ENCODE peak calls at places on chromosomes 5 and 9, in five cellular contexts. One of them, this sample, is unnamed.
A peak's percentile ranks its signal among the peaks of the same experiment; 100 is the strongest.

GRCh38 chr5:55551298-55551846 is 16.6 kb upstream of the PLPP1 start:
- DNase-seq in testis: no peak
- DNase-seq in erythroblast: no peak
- DNase-seq in IMR-90: no peak
- DNase-seq in suprapubic skin: no peak
- DNase-seq in this sample: no peak

GRCh38 chr9:81083821-81084512 is 605.4 kb downstream of the TLE1 start:
- DNase-seq in suprapubic skin: no peak
- DNase-seq in IMR-90: peak; percentile 80
- DNase-seq in testis: no peak
- DNase-seq in erythroblast: no peak
- DNase-seq in this sample: no peak

GRCh38 chr9:84817011-84817410 is 147.5 kb downstream of the NTRK2 start:
- DNase-seq in testis: no peak
- DNase-seq in suprapubic skin: no peak
- DNase-seq in IMR-90: no peak
- DNase-seq in erythroblast: no peak
- DNase-seq in this sample: no peak

GRCh38 chr9:20940447-20941176 is 90.8 kb downstream of the HACD4 start:
- DNase-seq in testis: no peak
- DNase-seq in erythroblast: no peak
- DNase-seq in IMR-90: peak; percentile 33
- DNase-seq in suprapubic skin: no peak
- DNase-seq in this sample: no peak

GRCh38 chr9:20355022-20355421 is 267.3 kb downstream of the MLLT3 start:
- DNase-seq in IMR-90: peak; percentile 92
- DNase-seq in testis: no peak
- DNase-seq in suprapubic skin: no peak
- DNase-seq in erythroblast: peak; percentile 71
- DNase-seq in this sample: no peak

GRCh38 chr5:122515709-122516431 is 203.8 kb downstream of the SNCAIP start:
- DNase-seq in erythroblast: peak; percentile 68
- DNase-seq in testis: peak; percentile 73
- DNase-seq in suprapubic skin: no peak
- DNase-seq in IMR-90: peak; percentile 81
- DNase-seq in this sample: peak; percentile 61

GRCh38 chr9:2260401-2261306 is 245.5 kb downstream of the SMARCA2 start:
- DNase-seq in erythroblast: no peak
- DNase-seq in suprapubic skin: no peak
- DNase-seq in testis: peak; percentile 48
- DNase-seq in IMR-90: peak; percentile 45
- DNase-seq in this sample: no peak

GRCh38 chr5:98365126-98365525 is 408.3 kb upstream of the RGMB start:
- DNase-seq in erythroblast: no peak
- DNase-seq in suprapubic skin: no peak
- DNase-seq in IMR-90: no peak
- DNase-seq in testis: no peak
- DNase-seq in this sample: no peak

GRCh38 chr9:34430843-34431437 is 27.4 kb downstream of the FAM219A start:
- DNase-seq in suprapubic skin: no peak
- DNase-seq in IMR-90: peak; percentile 85
- DNase-seq in erythroblast: peak; percentile 73
- DNase-seq in testis: peak; percentile 56
- DNase-seq in this sample: peak; percentile 81

GRCh38 chr5:171425596-171426244 is 6.3 kb downstream of the FGF18 start:
- DNase-seq in erythroblast: no peak
- DNase-seq in IMR-90: no peak
- DNase-seq in suprapubic skin: peak; percentile 22
- DNase-seq in testis: no peak
- DNase-seq in this sample: no peak

GRCh38 chr5:64229163-64229774 is 63.6 kb downstream of the RNF180 start:
- DNase-seq in testis: no peak
- DNase-seq in suprapubic skin: no peak
- DNase-seq in erythroblast: peak; percentile 14
- DNase-seq in IMR-90: peak; percentile 39
- DNase-seq in this sample: peak; percentile 35

GRCh38 chr5:158593925-158594324 is 505.8 kb downstream of the EBF1 start:
- DNase-seq in suprapubic skin: no peak
- DNase-seq in testis: no peak
- DNase-seq in IMR-90: no peak
- DNase-seq in erythroblast: no peak
- DNase-seq in this sample: no peak

GRCh38 chr5:124923131-124923530 is 176.7 kb upstream of the ZNF608 start:
- DNase-seq in testis: peak; percentile 46
- DNase-seq in suprapubic skin: no peak
- DNase-seq in IMR-90: peak; percentile 24
- DNase-seq in erythroblast: no peak
- DNase-seq in this sample: no peak

GRCh38 chr5:111075520-111075919 is 4.0 kb downstream of the TSLP start:
- DNase-seq in erythroblast: no peak
- DNase-seq in testis: no peak
- DNase-seq in IMR-90: peak; percentile 96
- DNase-seq in suprapubic skin: no peak
- DNase-seq in this sample: no peak

GRCh38 chr5:174542466-174542865 is 181.9 kb upstream of the MSX2 start:
- DNase-seq in erythroblast: no peak
- DNase-seq in testis: no peak
- DNase-seq in suprapubic skin: no peak
- DNase-seq in IMR-90: no peak
- DNase-seq in this sample: no peak

GRCh38 chr9:98251554-98251953 is 3.9 kb downstream of the TBC1D2 start:
- DNase-seq in suprapubic skin: no peak
- DNase-seq in erythroblast: no peak
- DNase-seq in testis: no peak
- DNase-seq in IMR-90: peak; percentile 77
- DNase-seq in this sample: no peak

GRCh38 chr9:23824241-23825142 is 1.5 kb downstream of the ELAVL2 start:
- DNase-seq in erythroblast: peak; percentile 29
- DNase-seq in suprapubic skin: no peak
- DNase-seq in IMR-90: no peak
- DNase-seq in testis: peak; percentile 26
- DNase-seq in this sample: no peak

GRCh38 chr5:143153332-143154119 is 250.0 kb downstream of the NR3C1 start:
- DNase-seq in erythroblast: no peak
- DNase-seq in suprapubic skin: peak; percentile 84
- DNase-seq in testis: peak; percentile 80
- DNase-seq in IMR-90: peak; percentile 97
- DNase-seq in this sample: no peak

GRCh38 chr9:10232352-10232930 is 380.4 kb downstream of the PTPRD start:
- DNase-seq in IMR-90: peak; percentile 1
- DNase-seq in erythroblast: peak; percentile 35
- DNase-seq in testis: peak; percentile 15
- DNase-seq in suprapubic skin: no peak
- DNase-seq in this sample: peak; percentile 27

GRCh38 chr9:14911046-14911445 is 818 bp upstream of the FREM1 start:
- DNase-seq in IMR-90: no peak
- DNase-seq in testis: no peak
- DNase-seq in erythroblast: no peak
- DNase-seq in suprapubic skin: no peak
- DNase-seq in this sample: no peak

GRCh38 chr5:95739857-95740256 is 8.7 kb downstream of the RHOBTB3 start:
- DNase-seq in suprapubic skin: no peak
- DNase-seq in IMR-90: no peak
- DNase-seq in erythroblast: peak; percentile 19
- DNase-seq in testis: no peak
- DNase-seq in this sample: no peak

GRCh38 chr9:16521868-16522381 is 348.5 kb downstream of the BNC2 start:
- DNase-seq in suprapubic skin: no peak
- DNase-seq in erythroblast: no peak
- DNase-seq in testis: no peak
- DNase-seq in IMR-90: peak; percentile 94
- DNase-seq in this sample: peak; percentile 86

GRCh38 chr5:61658592-61659008 is 326.5 kb downstream of the ZSWIM6 start:
- DNase-seq in testis: peak; percentile 90
- DNase-seq in erythroblast: peak; percentile 62
- DNase-seq in IMR-90: peak; percentile 65
- DNase-seq in suprapubic skin: peak; percentile 84
- DNase-seq in this sample: peak; percentile 64

GRCh38 chr9:120680579-120680978 is 33.7 kb downstream of the MEGF9 start:
- DNase-seq in IMR-90: no peak
- DNase-seq in suprapubic skin: no peak
- DNase-seq in erythroblast: no peak
- DNase-seq in testis: no peak
- DNase-seq in this sample: no peak

GRCh38 chr5:145237843-145238242 is 597.3 kb downstream of the PRELID2 start:
- DNase-seq in IMR-90: peak; percentile 24
- DNase-seq in suprapubic skin: no peak
- DNase-seq in erythroblast: peak; percentile 65
- DNase-seq in testis: peak; percentile 69
- DNase-seq in this sample: peak; percentile 68

GRCh38 chr9:38299856-38300255 is 92.6 kb upstream of the ALDH1B1 start:
- DNase-seq in suprapubic skin: no peak
- DNase-seq in IMR-90: no peak
- DNase-seq in testis: no peak
- DNase-seq in erythroblast: no peak
- DNase-seq in this sample: no peak

GRCh38 chr5:45639038-45639437 is 57.1 kb downstream of the HCN1 start:
- DNase-seq in testis: no peak
- DNase-seq in erythroblast: no peak
- DNase-seq in IMR-90: no peak
- DNase-seq in suprapubic skin: no peak
- DNase-seq in this sample: peak; percentile 13

GRCh38 chr9:16012621-16013020 is 459.8 kb downstream of the CCDC171 start:
- DNase-seq in testis: no peak
- DNase-seq in suprapubic skin: no peak
- DNase-seq in IMR-90: peak; percentile 79
- DNase-seq in erythroblast: no peak
- DNase-seq in this sample: no peak

GRCh38 chr9:132575811-132576210 is 6.6 kb upstream of the BARHL1 start:
- DNase-seq in IMR-90: no peak
- DNase-seq in testis: no peak
- DNase-seq in erythroblast: no peak
- DNase-seq in suprapubic skin: no peak
- DNase-seq in this sample: no peak

GRCh38 chr5:126917918-126918623 is 112.3 kb downstream of the MARCHF3 start:
- DNase-seq in IMR-90: peak; percentile 74
- DNase-seq in suprapubic skin: no peak
- DNase-seq in erythroblast: peak; percentile 59
- DNase-seq in testis: no peak
- DNase-seq in this sample: no peak

GRCh38 chr9:137046094-137046787 is at the start of gene NPDC1:
- DNase-seq in suprapubic skin: no peak
- DNase-seq in IMR-90: peak; percentile 61
- DNase-seq in testis: peak; percentile 88
- DNase-seq in erythroblast: peak; percentile 71
- DNase-seq in this sample: peak; percentile 79

GRCh38 chr5:10452768-10453331 is 11.2 kb downstream of the ROPN1L start:
- DNase-seq in IMR-90: peak; percentile 95
- DNase-seq in suprapubic skin: no peak
- DNase-seq in testis: no peak
- DNase-seq in erythroblast: peak; percentile 72
- DNase-seq in this sample: peak; percentile 90

GRCh38 chr5:135113323-135113722 is 79.3 kb upstream of the PITX1 start:
- DNase-seq in suprapubic skin: no peak
- DNase-seq in erythroblast: no peak
- DNase-seq in testis: no peak
- DNase-seq in IMR-90: no peak
- DNase-seq in this sample: no peak

GRCh38 chr5:67402526-67402925 is 205.9 kb upstream of the CD180 start:
- DNase-seq in erythroblast: no peak
- DNase-seq in suprapubic skin: no peak
- DNase-seq in IMR-90: no peak
- DNase-seq in testis: no peak
- DNase-seq in this sample: no peak
- TF ChIP-seq POLR2A in erythroblast: no peak
- TF ChIP-seq POLR2A in suprapubic skin: no peak
- TF ChIP-seq POLR2A in IMR-90: no peak
- TF ChIP-seq POLR2A in testis: no peak
- TF ChIP-seq POLR2A in this sample: no peak

GRCh38 chr9:112280904-112281303 is 52.5 kb downstream of the PTBP3 start:
- DNase-seq in IMR-90: no peak
- DNase-seq in testis: no peak
- DNase-seq in erythroblast: no peak
- DNase-seq in suprapubic skin: no peak
- DNase-seq in this sample: no peak
- TF ChIP-seq POLR2A in IMR-90: no peak
- TF ChIP-seq POLR2A in testis: no peak
- TF ChIP-seq POLR2A in erythroblast: no peak
- TF ChIP-seq POLR2A in suprapubic skin: no peak
- TF ChIP-seq POLR2A in this sample: no peak

DNA sequence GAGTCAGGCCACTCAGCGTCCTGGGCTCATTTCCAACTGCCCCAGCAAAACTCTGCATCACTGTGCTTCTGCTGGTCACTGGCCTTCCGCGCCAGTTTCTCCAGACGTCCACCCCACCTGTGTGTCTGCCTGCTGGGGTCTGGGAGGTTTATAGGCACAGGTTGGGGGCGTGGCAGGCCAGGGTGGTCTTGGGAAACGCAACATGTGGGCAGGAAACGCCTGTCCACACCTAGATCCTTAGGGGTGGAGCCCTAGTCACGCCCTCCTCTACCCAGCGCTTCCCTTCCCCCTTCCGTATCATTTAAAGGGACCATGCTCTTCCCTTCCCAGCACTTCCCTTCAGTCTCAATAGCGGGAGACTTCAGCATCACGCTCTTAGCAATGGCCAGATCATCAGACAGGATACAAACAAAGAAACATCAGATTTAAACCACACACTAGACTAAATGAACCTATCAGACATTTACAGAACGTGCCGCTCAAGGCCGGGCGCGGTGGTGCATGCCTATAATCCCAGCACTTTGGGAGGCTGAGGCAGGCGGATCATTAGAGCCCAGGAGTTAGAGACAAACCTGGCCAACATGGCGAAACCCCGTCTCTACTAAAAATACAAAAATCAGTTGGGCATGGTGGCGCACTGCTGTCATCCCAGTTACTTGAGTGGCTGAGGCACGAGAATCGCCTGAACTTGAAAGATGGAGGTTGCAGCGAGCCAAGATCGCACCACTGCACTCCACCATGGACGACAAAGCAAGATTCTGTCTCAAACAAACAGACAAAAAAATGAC is 11.8 kb upstream of the BTNL9 start:
- DNase-seq in erythroblast: no peak
- DNase-seq in suprapubic skin: no peak
- DNase-seq in testis: peak; percentile 52
- DNase-seq in IMR-90: no peak
- DNase-seq in this sample: no peak
- TF ChIP-seq POLR2A in erythroblast: no peak
- TF ChIP-seq POLR2A in suprapubic skin: no peak
- TF ChIP-seq POLR2A in testis: no peak
- TF ChIP-seq POLR2A in IMR-90: no peak
- TF ChIP-seq POLR2A in this sample: no peak

DNA sequence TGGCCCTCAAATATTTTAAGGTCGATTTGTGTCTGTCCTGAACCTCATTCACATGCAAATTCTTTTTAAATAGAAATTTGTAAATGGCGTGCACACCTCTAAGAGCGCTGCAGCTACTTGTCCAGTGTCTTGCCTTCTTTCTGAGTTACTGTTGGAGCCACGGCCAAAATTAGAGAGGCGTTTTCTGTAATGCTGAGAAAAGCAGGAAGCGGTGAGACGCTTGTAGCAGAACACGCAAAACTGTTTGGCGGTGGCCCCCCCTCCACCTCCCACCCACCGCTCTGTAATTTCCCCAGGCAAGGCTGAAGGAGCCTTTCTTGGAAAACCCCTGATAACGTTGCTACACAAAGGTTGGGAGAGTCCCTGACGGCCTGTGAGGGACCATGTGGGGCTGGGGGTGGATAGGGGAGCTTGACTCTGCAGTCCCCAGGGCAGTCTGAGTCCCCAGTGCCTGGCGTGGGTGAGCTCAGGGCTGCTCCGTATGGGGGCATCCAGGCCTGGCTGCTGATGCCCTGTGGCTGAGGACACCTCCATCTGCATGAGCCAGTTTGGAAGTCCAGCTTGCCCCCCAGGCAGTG is 96.5 kb downstream of the GADD45G start:
- DNase-seq in IMR-90: no peak
- DNase-seq in testis: no peak
- DNase-seq in erythroblast: no peak
- DNase-seq in suprapubic skin: no peak
- DNase-seq in this sample: no peak
- TF ChIP-seq POLR2A in IMR-90: no peak
- TF ChIP-seq POLR2A in testis: no peak
- TF ChIP-seq POLR2A in erythroblast: no peak
- TF ChIP-seq POLR2A in suprapubic skin: no peak
- TF ChIP-seq POLR2A in this sample: no peak

This sample was measured in NB4.